ENCODE peak calls at places on chromosome 17, in ten cellular contexts. M is central memory CD4-positive, alpha-beta T cell; N is germinal center; J is LHCN-M2; Q is AG10803; L is stromal cell of bone marrow; Z is amniotic stem cell; A is osteocyte; I is GF-D8; E is left ventricle myocardium inferior. K is an unnamed sample.

GRCh38 chr17:17084317-17084835 is 42.1 kb downstream of the MPRIP start:
- DNase-seq in M (no peak), N (no peak), J (no peak), Q (no peak), L (no peak), Z (no peak), A (no peak), I (no peak), E (no peak), K (no peak)

GRCh38 chr17:5672141-5672540 is 87.8 kb upstream of the NLRP1 start:
- DNase-seq in M (no peak), N (no peak), J (no peak), Q (no peak), L (no peak), Z (no peak), A (no peak), I (no peak), E (no peak), K (no peak)

GRCh38 chr17:28959471-28959871 is 8.2 kb upstream of the PHF12 start:
- DNase-seq in M (no peak), N (no peak), J (no peak), Q (no peak), L (no peak), Z (no peak), A (no peak), I (no peak), E (no peak), K (no peak)

GRCh38 chr17:59485018-59485417 is 80.4 kb upstream of the DHX40 start:
- DNase-seq in M (no peak), N (no peak), J (no peak), Q (no peak), L (no peak), Z (no peak), A (no peak), I (no peak), E (no peak), K (no peak)

GRCh38 chr17:47941998-47942490 is 673 bp downstream of the PNPO start:
- DNase-seq in M (no peak), N (no peak), J (no peak), Q (no peak), L (no peak), Z (no peak), A (no peak), I (no peak), E (no peak), K (no peak)

GRCh38 chr17:54956802-54957201 is 11.7 kb downstream of the COX11 start:
- DNase-seq in M (no peak), N (no peak), J (no peak), Q (no peak), L (no peak), Z (no peak), A (no peak), I (no peak), E (no peak), K (no peak)

GRCh38 chr17:42463976-42464400 is 5.3 kb downstream of the ATP6V0A1 start:
- DNase-seq in M (no peak), N (no peak), J (no peak), Q (no peak), L (no peak), Z (no peak), A (no peak), I (no peak), E (no peak), K (no peak)

GRCh38 chr17:35531170-35531569 is 6.3 kb downstream of the SLFN12L start:
- DNase-seq in M (no peak), N (no peak), J (no peak), Q (no peak), L (no peak), Z (no peak), A (no peak), I (no peak), E (no peak), K (no peak)

GRCh38 chr17:39769974-39770587 is 32.3 kb downstream of the GRB7 start:
- DNase-seq in M (peak), N (no peak), J (peak), Q (no peak), L (no peak), Z (no peak), A (no peak), I (no peak), E (no peak), K (no peak)

GRCh38 chr17:74119049-74119580 is 84.4 kb upstream of the RPL38 start:
- DNase-seq in M (no peak), N (no peak), J (no peak), Q (no peak), L (no peak), Z (no peak), A (no peak), I (no peak), E (no peak), K (no peak)

GRCh38 chr17:71777048-71777638 is 343.7 kb upstream of the SOX9 start:
- DNase-seq in M (no peak), N (no peak), J (no peak), Q (peak), L (no peak), Z (no peak), A (no peak), I (no peak), E (no peak), K (no peak)

GRCh38 chr17:30347488-30347887 is 13.6 kb upstream of the TMIGD1 start:
- DNase-seq in M (no peak), N (no peak), J (no peak), Q (no peak), L (no peak), Z (no peak), A (no peak), I (no peak), E (no peak), K (no peak)

GRCh38 chr17:2929881-2930533 is 133.4 kb downstream of the OR1D5 start:
- DNase-seq in M (no peak), N (peak), J (peak), Q (no peak), L (no peak), Z (no peak), A (no peak), I (no peak), E (peak), K (no peak)

GRCh38 chr17:51869387-51869786 is 289.1 kb downstream of the CA10 start:
- DNase-seq in M (no peak), N (no peak), J (peak), Q (no peak), L (no peak), Z (no peak), A (no peak), I (no peak), E (no peak), K (no peak)

GRCh38 chr17:78538033-78538776 is 39.0 kb downstream of the DNAH17 start:
- DNase-seq in M (no peak), N (no peak), J (no peak), Q (no peak), L (no peak), Z (no peak), A (no peak), I (no peak), E (no peak), K (no peak)

GRCh38 chr17:78781339-78782304 is at the start of gene CYTH1:
- DNase-seq in M (no peak), N (no peak), J (no peak), Q (no peak), L (no peak), Z (no peak), A (no peak), I (no peak), E (peak), K (no peak)

GRCh38 chr17:40433551-40434384 is 9.5 kb upstream of the IGFBP4 start:
- DNase-seq in M (no peak), N (no peak), J (no peak), Q (no peak), L (no peak), Z (no peak), A (no peak), I (no peak), E (no peak), K (no peak)

GRCh38 chr17:20072692-20072992 is 63.5 kb downstream of the SPECC1 start:
- DNase-seq in M (no peak), N (no peak), J (no peak), Q (no peak), L (no peak), Z (no peak), A (peak), I (no peak), E (no peak), K (no peak)

GRCh38 chr17:81097943-81098308 is 63.0 kb downstream of the BAIAP2 start:
- DNase-seq in M (no peak), N (no peak), J (peak), Q (peak), L (no peak), Z (peak), A (no peak), I (no peak), E (peak), K (no peak)

GRCh38 chr17:35291802-35292201 is 48.9 kb downstream of the SLFN5 start:
- DNase-seq in M (no peak), N (no peak), J (peak), Q (peak), L (peak), Z (peak), A (no peak), I (no peak), E (no peak), K (no peak)

GRCh38 chr17:52255347-52255746 is 96.8 kb upstream of the CA10 start:
- DNase-seq in M (no peak), N (no peak), J (no peak), Q (no peak), L (no peak), Z (no peak), A (no peak), I (no peak), E (no peak), K (no peak)

GRCh38 chr17:74042744-74043486 is 160.6 kb upstream of the RPL38 start:
- DNase-seq in M (no peak), N (peak), J (peak), Q (peak), L (peak), Z (no peak), A (no peak), I (no peak), E (no peak), K (no peak)

GRCh38 chr17:55334881-55335523 is 70.2 kb downstream of the HLF start:
- DNase-seq in M (no peak), N (no peak), J (no peak), Q (no peak), L (no peak), Z (no peak), A (peak), I (no peak), E (no peak), K (no peak)

GRCh38 chr17:49409066-49409465 is 5.6 kb downstream of the PHB1 start:
- DNase-seq in M (no peak), N (peak), J (no peak), Q (no peak), L (no peak), Z (no peak), A (no peak), I (no peak), E (no peak), K (no peak)

GRCh38 chr17:71084219-71084618 is 914.9 kb downstream of the KCNJ2 start:
- DNase-seq in M (no peak), N (no peak), J (peak), Q (peak), L (peak), Z (no peak), A (no peak), I (no peak), E (no peak), K (no peak)

GRCh38 chr17:63423963-63424362 is 22.1 kb downstream of the CYB561 start:
- DNase-seq in M (no peak), N (no peak), J (no peak), Q (no peak), L (no peak), Z (no peak), A (no peak), I (no peak), E (no peak), K (no peak)

GRCh38 chr17:53749178-53749577 is 73.5 kb upstream of the KIF2B start:
- DNase-seq in M (no peak), N (no peak), J (peak), Q (no peak), L (peak), Z (no peak), A (no peak), I (no peak), E (no peak), K (no peak)

GRCh38 chr17:4807534-4808377 is 804 bp downstream of the PLD2 start:
- DNase-seq in M (no peak), N (no peak), J (no peak), Q (no peak), L (no peak), Z (no peak), A (no peak), I (no peak), E (no peak), K (no peak)

GRCh38 chr17:71068351-71068750 is 899.0 kb downstream of the KCNJ2 start:
- DNase-seq in M (no peak), N (no peak), J (peak), Q (no peak), L (peak), Z (no peak), A (no peak), I (no peak), E (no peak), K (no peak)

GRCh38 chr17:41786227-41787020 is at the start of gene JUP:
- DNase-seq in M (peak), N (peak), J (peak), Q (peak), L (peak), Z (peak), A (peak), I (no peak), E (peak), K (peak)

GRCh38 chr17:17693253-17693954 is 12.1 kb downstream of the RAI1 start:
- DNase-seq in M (no peak), N (no peak), J (no peak), Q (no peak), L (no peak), Z (no peak), A (no peak), I (no peak), E (peak), K (no peak)